ENCODE peak calls at places on chromosomes 1 and 21, in five cellular contexts. D is Daoy; U is activated T-helper 9 cell treated with anti-CD3 and anti-CD28 coated beads, Interleukin-2, amount 50 U/mL, for 16 hours; T is lung; R is type B pancreatic cell. C is an unnamed sample.

GRCh38 chr21:46216132-46216747 is 12.3 kb downstream of the LSS start:
- DNase-seq in U (no peak), R (no peak), D (no peak), T (no peak), C (no peak)

GRCh38 chr1:207755846-207756692 is 4.2 kb downstream of the CD46 start:
- DNase-seq in T (no peak), D (no peak), U (no peak), R (no peak), C (peak)

GRCh38 chr1:234963180-234963903 is 165.3 kb downstream of the TOMM20 start:
- DNase-seq in U (peak), T (peak), R (no peak), D (peak), C (peak)

GRCh38 chr1:246427611-246428010 is 79.5 kb downstream of the SMYD3 start:
- DNase-seq in T (no peak), D (peak), R (no peak), U (no peak), C (peak)

GRCh38 chr21:36718951-36719501 is 20.1 kb downstream of the SIM2 start:
- DNase-seq in T (no peak), D (peak), U (no peak), R (no peak), C (peak)

GRCh38 chr21:27422435-27422834 is 455.5 kb upstream of the ADAMTS5 start:
- DNase-seq in T (no peak), R (no peak), D (peak), U (no peak), C (no peak)

GRCh38 chr21:15010645-15011044 is 54.2 kb downstream of the NRIP1 start:
- DNase-seq in D (no peak), U (no peak), R (no peak), T (no peak), C (no peak)

GRCh38 chr1:168234846-168235547 is 9.2 kb downstream of the SFT2D2 start:
- DNase-seq in R (no peak), U (no peak), D (peak), T (no peak), C (peak)

GRCh38 chr1:103074224-103074623 is 34.1 kb downstream of the COL11A1 start:
- DNase-seq in D (no peak), R (no peak), T (no peak), U (no peak), C (no peak)

GRCh38 chr1:8847990-8848389 is 30.5 kb downstream of the ENO1 start:
- DNase-seq in T (no peak), R (no peak), D (no peak), U (no peak), C (no peak)

GRCh38 chr1:21904725-21905520 is 32.2 kb downstream of the HSPG2 start:
- DNase-seq in T (peak), R (no peak), D (peak), U (no peak), C (peak)

GRCh38 chr1:61157420-61157987 is 75.1 kb downstream of the NFIA start:
- DNase-seq in U (no peak), T (no peak), R (no peak), D (peak), C (peak)

GRCh38 chr1:51301152-51301843 is 29.1 kb downstream of the TTC39A start:
- DNase-seq in D (no peak), U (no peak), R (peak), T (no peak), C (no peak)